ENCODE peak calls at places on chromosomes 16 and 17, in seven cellular contexts. One of them, this sample, is unnamed.

GRCh38 chr17:56292010-56292409 is 138.7 kb downstream of the ANKFN1 start:
- DNase-seq in A549: no peak
- DNase-seq in heart right ventricle: no peak
- DNase-seq in right lobe of liver: no peak
- DNase-seq in CD4-positive, alpha-beta T cell: no peak
- DNase-seq in mammary epithelial cell: peak
- DNase-seq in IMR-90: peak
- DNase-seq in this sample: no peak

GRCh38 chr17:80939151-80940145 is 52.2 kb upstream of the CHMP6 start:
- DNase-seq in heart right ventricle: no peak
- DNase-seq in IMR-90: no peak
- DNase-seq in right lobe of liver: peak
- DNase-seq in mammary epithelial cell: no peak
- DNase-seq in CD4-positive, alpha-beta T cell: no peak
- DNase-seq in A549: no peak
- DNase-seq in this sample: no peak

GRCh38 chr16:59356709-59357108 is 622.6 kb upstream of the GOT2 start:
- DNase-seq in heart right ventricle: no peak
- DNase-seq in CD4-positive, alpha-beta T cell: no peak
- DNase-seq in A549: peak
- DNase-seq in right lobe of liver: no peak
- DNase-seq in IMR-90: no peak
- DNase-seq in mammary epithelial cell: no peak
- DNase-seq in this sample: no peak

GRCh38 chr17:45835481-45835880 is 9.2 kb upstream of the SPPL2C start:
- DNase-seq in IMR-90: no peak
- DNase-seq in heart right ventricle: no peak
- DNase-seq in right lobe of liver: no peak
- DNase-seq in A549: no peak
- DNase-seq in CD4-positive, alpha-beta T cell: no peak
- DNase-seq in mammary epithelial cell: no peak
- DNase-seq in this sample: no peak

GRCh38 chr17:21278304-21279197 is 6.0 kb upstream of the MAP2K3 start:
- DNase-seq in A549: no peak
- DNase-seq in CD4-positive, alpha-beta T cell: no peak
- DNase-seq in right lobe of liver: peak
- DNase-seq in mammary epithelial cell: no peak
- DNase-seq in heart right ventricle: no peak
- DNase-seq in IMR-90: no peak
- DNase-seq in this sample: peak

GRCh38 chr16:4212934-4213296 is 29.0 kb downstream of the SRL start:
- DNase-seq in heart right ventricle: no peak
- DNase-seq in right lobe of liver: no peak
- DNase-seq in IMR-90: peak
- DNase-seq in CD4-positive, alpha-beta T cell: no peak
- DNase-seq in A549: peak
- DNase-seq in mammary epithelial cell: peak
- DNase-seq in this sample: no peak

GRCh38 chr16:85112364-85112763 is at the start of gene CIBAR2:
- DNase-seq in right lobe of liver: no peak
- DNase-seq in mammary epithelial cell: no peak
- DNase-seq in heart right ventricle: no peak
- DNase-seq in IMR-90: no peak
- DNase-seq in A549: peak
- DNase-seq in CD4-positive, alpha-beta T cell: no peak
- DNase-seq in this sample: no peak

GRCh38 chr17:41505836-41506767 is 690 bp upstream of the KRT13 start:
- DNase-seq in CD4-positive, alpha-beta T cell: no peak
- DNase-seq in heart right ventricle: no peak
- DNase-seq in A549: no peak
- DNase-seq in IMR-90: no peak
- DNase-seq in right lobe of liver: no peak
- DNase-seq in mammary epithelial cell: no peak
- DNase-seq in this sample: no peak

GRCh38 chr17:3689262-3690093 is 6.5 kb downstream of the P2RX5 start:
- DNase-seq in IMR-90: no peak
- DNase-seq in CD4-positive, alpha-beta T cell: no peak
- DNase-seq in A549: no peak
- DNase-seq in right lobe of liver: peak
- DNase-seq in heart right ventricle: no peak
- DNase-seq in mammary epithelial cell: no peak
- DNase-seq in this sample: no peak

GRCh38 chr17:43018008-43018853 is 4.0 kb downstream of the VAT1 start:
- DNase-seq in heart right ventricle: no peak
- DNase-seq in CD4-positive, alpha-beta T cell: peak
- DNase-seq in IMR-90: no peak
- DNase-seq in mammary epithelial cell: no peak
- DNase-seq in right lobe of liver: peak
- DNase-seq in A549: peak
- DNase-seq in this sample: no peak

GRCh38 chr16:87490091-87490798 is 2.6 kb downstream of the ZCCHC14 start:
- DNase-seq in A549: no peak
- DNase-seq in heart right ventricle: no peak
- DNase-seq in right lobe of liver: no peak
- DNase-seq in CD4-positive, alpha-beta T cell: no peak
- DNase-seq in IMR-90: no peak
- DNase-seq in mammary epithelial cell: no peak
- DNase-seq in this sample: peak

GRCh38 chr17:80882323-80882722 is 109.3 kb upstream of the CHMP6 start:
- DNase-seq in mammary epithelial cell: no peak
- DNase-seq in CD4-positive, alpha-beta T cell: no peak
- DNase-seq in IMR-90: no peak
- DNase-seq in A549: no peak
- DNase-seq in heart right ventricle: no peak
- DNase-seq in right lobe of liver: peak
- DNase-seq in this sample: no peak

GRCh38 chr16:13866073-13866472 is 53.9 kb upstream of the ERCC4 start:
- DNase-seq in right lobe of liver: peak
- DNase-seq in mammary epithelial cell: peak
- DNase-seq in A549: peak
- DNase-seq in IMR-90: peak
- DNase-seq in heart right ventricle: peak
- DNase-seq in CD4-positive, alpha-beta T cell: no peak
- DNase-seq in this sample: peak

GRCh38 chr17:65287040-65287439 is 149.9 kb downstream of the RGS9 start:
- DNase-seq in right lobe of liver: no peak
- DNase-seq in mammary epithelial cell: no peak
- DNase-seq in heart right ventricle: no peak
- DNase-seq in A549: no peak
- DNase-seq in IMR-90: peak
- DNase-seq in CD4-positive, alpha-beta T cell: no peak
- DNase-seq in this sample: no peak

GRCh38 chr16:68744744-68745280 is 7.7 kb downstream of the CDH1 start:
- DNase-seq in heart right ventricle: no peak
- DNase-seq in mammary epithelial cell: peak
- DNase-seq in A549: peak
- DNase-seq in CD4-positive, alpha-beta T cell: no peak
- DNase-seq in right lobe of liver: peak
- DNase-seq in IMR-90: peak
- DNase-seq in this sample: no peak

GRCh38 chr17:27276653-27277156 is 17.2 kb upstream of the WSB1 start:
- DNase-seq in CD4-positive, alpha-beta T cell: no peak
- DNase-seq in mammary epithelial cell: no peak
- DNase-seq in heart right ventricle: no peak
- DNase-seq in right lobe of liver: no peak
- DNase-seq in A549: no peak
- DNase-seq in IMR-90: peak
- DNase-seq in this sample: no peak

GRCh38 chr17:49600949-49601348 is 25.3 kb downstream of the NXPH3 start:
- DNase-seq in A549: no peak
- DNase-seq in IMR-90: no peak
- DNase-seq in right lobe of liver: no peak
- DNase-seq in mammary epithelial cell: no peak
- DNase-seq in CD4-positive, alpha-beta T cell: no peak
- DNase-seq in heart right ventricle: no peak
- DNase-seq in this sample: no peak

GRCh38 chr16:3645108-3645503 is 9.4 kb upstream of the DNASE1 start:
- DNase-seq in mammary epithelial cell: no peak
- DNase-seq in A549: no peak
- DNase-seq in IMR-90: no peak
- DNase-seq in heart right ventricle: no peak
- DNase-seq in CD4-positive, alpha-beta T cell: no peak
- DNase-seq in right lobe of liver: no peak
- DNase-seq in this sample: no peak

GRCh38 chr17:412211-413015 is 59.8 kb upstream of the RPH3AL start:
- DNase-seq in right lobe of liver: peak
- DNase-seq in heart right ventricle: peak
- DNase-seq in mammary epithelial cell: peak
- DNase-seq in CD4-positive, alpha-beta T cell: peak
- DNase-seq in IMR-90: peak
- DNase-seq in A549: peak
- DNase-seq in this sample: peak

GRCh38 chr17:46851029-46851741 is at the start of gene WNT9B:
- DNase-seq in right lobe of liver: peak
- DNase-seq in IMR-90: no peak
- DNase-seq in CD4-positive, alpha-beta T cell: no peak
- DNase-seq in A549: peak
- DNase-seq in heart right ventricle: no peak
- DNase-seq in mammary epithelial cell: peak
- DNase-seq in this sample: no peak

GRCh38 chr17:71790791-71791190 is 330.0 kb upstream of the SOX9 start:
- DNase-seq in CD4-positive, alpha-beta T cell: no peak
- DNase-seq in heart right ventricle: no peak
- DNase-seq in right lobe of liver: no peak
- DNase-seq in A549: no peak
- DNase-seq in mammary epithelial cell: peak
- DNase-seq in IMR-90: peak
- DNase-seq in this sample: no peak

GRCh38 chr16:67660564-67661028 is at the start of gene PARD6A:
- DNase-seq in mammary epithelial cell: peak
- DNase-seq in right lobe of liver: peak
- DNase-seq in A549: peak
- DNase-seq in heart right ventricle: peak
- DNase-seq in CD4-positive, alpha-beta T cell: peak
- DNase-seq in IMR-90: peak
- DNase-seq in this sample: peak

GRCh38 chr16:307691-308312 is 24.8 kb downstream of the PDIA2 start:
- DNase-seq in right lobe of liver: no peak
- DNase-seq in A549: no peak
- DNase-seq in IMR-90: no peak
- DNase-seq in CD4-positive, alpha-beta T cell: no peak
- DNase-seq in heart right ventricle: no peak
- DNase-seq in mammary epithelial cell: no peak
- DNase-seq in this sample: peak

GRCh38 chr16:75238132-75238852 is 13.1 kb downstream of the BCAR1 start:
- DNase-seq in heart right ventricle: peak
- DNase-seq in IMR-90: peak
- DNase-seq in CD4-positive, alpha-beta T cell: no peak
- DNase-seq in mammary epithelial cell: no peak
- DNase-seq in A549: no peak
- DNase-seq in right lobe of liver: no peak
- DNase-seq in this sample: no peak
- TF ChIP-seq CTCF in heart right ventricle: no peak
- TF ChIP-seq CTCF in IMR-90: no peak
- TF ChIP-seq CTCF in CD4-positive, alpha-beta T cell: no peak
- TF ChIP-seq CTCF in mammary epithelial cell: no peak
- TF ChIP-seq CTCF in A549: no peak
- TF ChIP-seq CTCF in right lobe of liver: no peak
- TF ChIP-seq CTCF in this sample: no peak

DNA sequence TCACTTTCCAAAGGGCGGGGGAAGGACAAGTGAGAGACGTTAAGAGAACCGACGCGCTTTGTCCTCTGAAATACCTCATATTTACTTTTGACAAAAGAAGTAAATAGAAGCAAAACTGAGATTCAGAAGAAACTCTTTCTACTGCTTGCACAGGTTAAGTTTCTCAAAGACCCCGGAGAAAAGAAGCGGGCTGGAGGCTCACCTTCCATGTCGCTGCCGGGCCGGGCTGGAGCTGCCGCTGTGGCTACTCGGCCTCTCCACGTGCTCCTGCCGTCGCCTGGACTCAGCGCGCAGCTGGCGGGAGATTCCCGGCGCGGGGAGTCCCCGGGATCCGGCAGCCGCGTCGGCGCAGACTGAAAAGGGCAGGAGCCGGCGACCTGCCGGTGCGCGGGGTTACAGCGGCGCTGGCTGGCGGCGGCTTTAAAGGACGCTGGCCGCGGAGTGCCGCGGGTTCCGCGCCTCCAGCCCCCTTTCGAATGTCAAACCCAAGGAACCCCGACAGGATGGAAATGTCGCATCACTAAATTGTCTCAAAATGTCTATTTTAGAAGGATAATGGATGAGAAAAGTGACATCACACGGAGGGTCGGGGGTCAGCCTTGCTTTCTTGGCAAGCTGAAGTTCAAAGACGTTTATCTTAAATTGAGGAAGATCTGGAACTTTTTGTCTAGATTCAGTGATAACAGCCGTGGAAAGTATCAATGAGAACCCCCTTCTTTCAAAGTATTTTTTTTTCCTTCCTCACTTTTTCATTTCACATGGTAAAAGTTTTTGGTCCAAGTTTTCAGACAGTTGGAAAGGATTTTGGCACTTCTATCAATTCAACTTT is at the start of gene IKZF3:
- DNase-seq in right lobe of liver: peak
- DNase-seq in A549: peak
- DNase-seq in mammary epithelial cell: peak
- DNase-seq in heart right ventricle: peak
- DNase-seq in CD4-positive, alpha-beta T cell: peak
- DNase-seq in IMR-90: peak
- DNase-seq in this sample: peak
- TF ChIP-seq CTCF in right lobe of liver: peak
- TF ChIP-seq CTCF in A549: no peak
- TF ChIP-seq CTCF in mammary epithelial cell: no peak
- TF ChIP-seq CTCF in heart right ventricle: peak
- TF ChIP-seq CTCF in CD4-positive, alpha-beta T cell: peak
- TF ChIP-seq CTCF in IMR-90: no peak
- TF ChIP-seq CTCF in this sample: no peak

GRCh38 chr16:80988756-80989155 is 17.9 kb downstream of the CMC2 start:
- DNase-seq in IMR-90: no peak
- DNase-seq in mammary epithelial cell: no peak
- DNase-seq in right lobe of liver: no peak
- DNase-seq in A549: no peak
- DNase-seq in heart right ventricle: no peak
- DNase-seq in CD4-positive, alpha-beta T cell: no peak
- DNase-seq in this sample: no peak
- TF ChIP-seq CTCF in IMR-90: no peak
- TF ChIP-seq CTCF in mammary epithelial cell: no peak
- TF ChIP-seq CTCF in right lobe of liver: peak
- TF ChIP-seq CTCF in A549: no peak
- TF ChIP-seq CTCF in heart right ventricle: no peak
- TF ChIP-seq CTCF in CD4-positive, alpha-beta T cell: no peak
- TF ChIP-seq CTCF in this sample: no peak

DNA sequence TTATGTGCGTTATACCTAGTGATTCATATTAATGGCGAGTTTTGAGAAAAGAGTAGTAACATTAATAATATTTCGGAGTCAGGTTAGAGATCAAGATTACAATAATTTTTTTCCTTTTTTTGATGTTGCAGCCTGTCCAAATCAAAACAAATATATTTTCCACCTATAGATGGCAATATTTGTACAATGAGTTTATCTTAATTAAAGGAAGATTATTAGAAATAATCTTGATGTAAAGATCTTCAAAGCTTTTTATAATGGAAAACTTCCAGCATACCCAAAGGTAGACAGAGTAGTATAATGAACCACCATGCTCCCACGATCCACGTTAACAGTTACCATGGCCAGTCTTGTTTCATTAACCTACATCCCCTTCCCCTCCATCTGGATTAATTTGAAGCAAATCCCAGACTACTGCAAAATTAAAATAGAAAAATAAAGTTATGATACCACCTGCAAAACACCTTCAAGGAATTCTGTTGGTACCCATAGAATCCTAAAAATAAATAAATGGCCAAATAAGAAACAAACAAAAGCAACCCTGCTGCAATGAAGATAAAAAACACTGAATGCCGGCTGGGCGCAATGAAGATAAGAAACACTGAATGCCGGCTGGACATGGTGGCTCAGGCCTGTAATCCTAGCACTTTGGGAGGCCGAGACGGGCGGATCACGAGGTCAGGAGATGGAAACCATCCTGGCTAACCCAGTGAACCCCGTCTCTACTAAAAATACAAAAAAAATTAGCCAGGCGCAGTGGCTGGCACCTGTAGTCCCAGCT is 46.5 kb upstream of the GINS3 start:
- DNase-seq in A549: no peak
- DNase-seq in CD4-positive, alpha-beta T cell: no peak
- DNase-seq in mammary epithelial cell: no peak
- DNase-seq in heart right ventricle: no peak
- DNase-seq in IMR-90: no peak
- DNase-seq in right lobe of liver: no peak
- DNase-seq in this sample: no peak
- TF ChIP-seq CTCF in A549: peak
- TF ChIP-seq CTCF in CD4-positive, alpha-beta T cell: no peak
- TF ChIP-seq CTCF in mammary epithelial cell: peak
- TF ChIP-seq CTCF in heart right ventricle: peak
- TF ChIP-seq CTCF in IMR-90: peak
- TF ChIP-seq CTCF in right lobe of liver: peak
- TF ChIP-seq CTCF in this sample: peak

This sample was measured in activated CD8-positive, alpha-beta T cell treated with anti-CD3 and anti-CD28 coated beads for 36 hours.